ENCODE peak calls at places on chromosome 22, in five cellular contexts. B is testis, W is endothelial cell of umbilical vein, C is upper lobe of left lung, D is adrenal gland. U is an unnamed sample.

GRCh38 chr22:29030618-29031235 is 30.9 kb downstream of the C22orf31 start:
- DNase-seq in B (peak; percentile 85), W (peak; percentile 82), C (peak; percentile 83), D (peak; percentile 94), U (no peak)

GRCh38 chr22:40950888-40951794 is at the start of gene RBX1:
- DNase-seq in B (peak; percentile 100), W (peak; percentile 97), C (peak; percentile 98), D (peak; percentile 99), U (peak; percentile 100)

GRCh38 chr22:39600491-39601179 is 30.1 kb downstream of the CACNA1I start:
- DNase-seq in B (no peak), W (no peak), C (no peak), D (no peak), U (no peak)

GRCh38 chr22:27686534-27686933 is 115.0 kb downstream of the MN1 start:
- DNase-seq in B (peak; percentile 63), W (peak; percentile 87), C (peak; percentile 23), D (peak; percentile 96), U (no peak)

GRCh38 chr22:28855355-28856094 is 27.8 kb upstream of the ZNRF3 start:
- DNase-seq in B (peak; percentile 62), W (peak; percentile 80), C (peak; percentile 31), D (peak; percentile 79), U (no peak)

GRCh38 chr22:50250555-50251471 is at the start of gene HDAC10:
- DNase-seq in B (peak; percentile 80), W (peak; percentile 76), C (peak; percentile 89), D (peak; percentile 84), U (no peak)

GRCh38 chr22:30667092-30667485 is 586 bp downstream of the DUSP18 start:
- DNase-seq in B (no peak), W (peak; percentile 37), C (no peak), D (no peak), U (no peak)

GRCh38 chr22:35334010-35334409 is 34.3 kb downstream of the TOM1 start:
- DNase-seq in B (no peak), W (no peak), C (no peak), D (no peak), U (no peak)

GRCh38 chr22:36928181-36928580 is 14.8 kb downstream of the CSF2RB start:
- DNase-seq in B (no peak), W (no peak), C (no peak), D (peak; percentile 15), U (no peak)

GRCh38 chr22:29129644-29130201 is 56.9 kb downstream of the KREMEN1 start:
- DNase-seq in B (no peak), W (no peak), C (no peak), D (no peak), U (no peak)

GRCh38 chr22:40183029-40183581 is 5.4 kb downstream of the TNRC6B start:
- DNase-seq in B (no peak), W (peak; percentile 92), C (peak; percentile 30), D (no peak), U (no peak)

GRCh38 chr22:24153353-24153752 is 27.9 kb upstream of the SUSD2 start:
- DNase-seq in B (no peak), W (no peak), C (peak; percentile 55), D (no peak), U (no peak)

GRCh38 chr22:27881404-27881803 is 37.7 kb downstream of the PITPNB start:
- DNase-seq in B (peak; percentile 75), W (peak; percentile 34), C (no peak), D (peak; percentile 67), U (no peak)

GRCh38 chr22:27801197-27801615 is 350 bp downstream of the MN1 start:
- DNase-seq in B (peak; percentile 49), W (peak; percentile 47), C (no peak), D (no peak), U (no peak)

GRCh38 chr22:38411016-38411415 is 44.0 kb downstream of the KCNJ4 start:
- DNase-seq in B (no peak), W (no peak), C (no peak), D (peak; percentile 24), U (peak; percentile 60)

GRCh38 chr22:25853501-25853900 is 111.5 kb downstream of the MYO18B start:
- DNase-seq in B (no peak), W (no peak), C (no peak), D (no peak), U (no peak)

GRCh38 chr22:17725465-17725800 is 48.8 kb downstream of the BID start:
- DNase-seq in B (no peak), W (no peak), C (no peak), D (no peak), U (no peak)

GRCh38 chr22:17728786-17729185 is 45.5 kb downstream of the BID start:
- DNase-seq in B (no peak), W (no peak), C (no peak), D (peak; percentile 51), U (no peak)

GRCh38 chr22:17726561-17727243 is 47.6 kb downstream of the BID start:
- DNase-seq in B (no peak), W (no peak), C (no peak), D (peak; percentile 62), U (no peak)

GRCh38 chr22:17729561-17729960 is 44.7 kb downstream of the BID start:
- DNase-seq in B (no peak), W (no peak), C (no peak), D (peak; percentile 31), U (no peak)

DNA sequence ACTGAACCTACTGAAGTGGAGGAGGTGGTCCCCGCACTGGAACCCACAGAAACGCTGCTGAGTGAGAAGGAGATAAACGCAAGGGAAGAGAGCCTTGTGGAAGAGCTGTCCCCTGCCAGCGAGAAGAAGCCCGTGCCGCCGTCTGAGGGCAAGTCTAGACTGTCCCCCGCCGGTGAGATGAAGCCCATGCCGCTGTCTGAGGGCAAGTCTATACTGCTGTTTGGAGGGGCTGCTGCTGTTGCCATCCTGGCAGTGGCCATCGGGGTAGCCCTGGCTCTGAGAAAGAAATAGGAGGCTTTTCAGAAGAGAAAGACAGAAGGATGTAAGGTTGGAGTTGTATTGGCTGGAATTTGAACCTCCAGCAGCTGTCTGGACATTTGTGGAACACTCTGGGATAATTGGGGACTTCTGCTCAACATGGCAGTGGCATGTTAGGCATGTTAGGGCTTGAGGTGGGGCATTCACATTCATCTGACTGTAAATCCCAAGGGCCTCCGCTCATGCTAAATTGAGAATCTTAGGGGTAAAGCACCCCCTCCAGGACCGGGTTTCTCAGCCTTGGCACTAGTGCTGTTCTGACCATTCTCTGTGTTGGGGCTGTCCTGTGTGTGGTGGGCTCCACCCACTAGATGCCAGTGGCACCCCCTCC is 46.9 kb downstream of the BID start:
- DNase-seq in B (no peak), W (no peak), C (no peak), D (peak; percentile 41), U (no peak)
- H3K27ac ChIP-seq in B (no peak overlapping the region), W (no peak overlapping the region), C (no peak overlapping the region), D (no peak overlapping the region), U (peak overlapping the region; percentile 74)

GRCh38 chr22:19720999-19721485 is 2.3 kb upstream of the GP1BB start:
- DNase-seq in B (no peak), W (no peak), C (no peak), D (no peak), U (no peak)
- TF ChIP-seq POLR2A in B (no peak), W (no peak), C (no peak), D (no peak), U (no peak)

GRCh38 chr22:46111645-46112306 is 38.5 kb upstream of the PPARA start:
- DNase-seq in B (no peak), W (no peak), C (no peak), D (no peak), U (no peak)
- H3K27ac ChIP-seq in B (peak overlapping the region; percentile 65), W (no peak overlapping the region), C (peak overlapping the region; percentile 27), D (peak overlapping the region; percentile 88), U (peak overlapping the region; percentile 82)

GRCh38 chr22:42500164-42500835 is 19.3 kb downstream of the RRP7A start:
- DNase-seq in B (peak; percentile 87), W (peak; percentile 55), C (peak; percentile 86), D (peak; percentile 92), U (peak; percentile 93)
- TF ChIP-seq POLR2A in B (no peak), W (no peak), C (no peak), D (no peak), U (no peak)